ENCODE peak calls at places on chromosomes 11 and 22, in four cellular contexts. C is AG04450, G is tibial artery, I is mammary epithelial cell. Y is an unnamed sample.

GRCh38 chr11:70688142-70688541 is 289.8 kb downstream of the CTTN start:
- DNase-seq in G (no peak), C (no peak), I (no peak), Y (no peak)

GRCh38 chr11:72432347-72433287 is 1.7 kb downstream of the CLPB start:
- DNase-seq in G (no peak), C (no peak), I (no peak), Y (no peak)

GRCh38 chr22:24683671-24684070 is 80.7 kb downstream of the GGT1 start:
- DNase-seq in I (no peak), C (peak), G (no peak), Y (no peak)

GRCh38 chr22:35634981-35635540 is 13.2 kb upstream of the APOL6 start:
- DNase-seq in G (no peak), C (no peak), I (no peak), Y (no peak)

GRCh38 chr11:114243461-114244372 is 52.5 kb upstream of the NNMT start:
- DNase-seq in G (no peak), C (no peak), I (no peak), Y (no peak)

GRCh38 chr11:100769617-100770016 is 82.5 kb downstream of the ARHGAP42 start:
- DNase-seq in I (no peak), G (no peak), C (no peak), Y (no peak)

GRCh38 chr22:32721328-32722180 is 80.0 kb upstream of the TIMP3 start:
- DNase-seq in I (no peak), G (no peak), C (no peak), Y (no peak)

GRCh38 chr11:59212222-59212621 is 505 bp downstream of the MPEG1 start:
- DNase-seq in I (no peak), G (no peak), C (no peak), Y (no peak)

GRCh38 chr11:15171956-15172355 is 57.2 kb downstream of the INSC start:
- DNase-seq in I (no peak), G (no peak), C (no peak), Y (no peak)

GRCh38 chr11:64234840-64235379 is 526 bp downstream of the VEGFB start:
- DNase-seq in I (peak), G (peak), C (no peak), Y (no peak)

GRCh38 chr22:31945478-31945815 is 1.1 kb downstream of the YWHAH start:
- DNase-seq in C (no peak), I (no peak), G (no peak), Y (no peak)

GRCh38 chr22:33756508-33756949 is 163.7 kb downstream of the LARGE1 start:
- DNase-seq in C (no peak), I (no peak), G (no peak), Y (no peak)

GRCh38 chr11:119195680-119196079 is 10.4 kb downstream of the NHERF4 start:
- DNase-seq in G (no peak), I (peak), C (peak), Y (no peak)

GRCh38 chr11:8543278-8543677 is 50.8 kb downstream of the STK33 start:
- DNase-seq in G (no peak), I (no peak), C (no peak), Y (no peak)

GRCh38 chr22:37229805-37230672 is 14.0 kb downstream of the RAC2 start:
- DNase-seq in C (no peak), G (peak), I (peak), Y (no peak)

GRCh38 chr11:130796828-130797227 is 119.5 kb downstream of the SNX19 start:
- DNase-seq in I (no peak), C (no peak), G (no peak), Y (no peak)

GRCh38 chr11:44564198-44564597 is 1.3 kb upstream of the CD82 start:
- DNase-seq in C (no peak), G (no peak), I (peak), Y (no peak)

GRCh38 chr11:29534831-29535230 is 482.0 kb downstream of the KCNA4 start:
- DNase-seq in I (peak), G (no peak), C (no peak), Y (no peak)

GRCh38 chr11:83918471-83918870 is 632.3 kb upstream of the CCDC90B start:
- DNase-seq in I (no peak), G (peak), C (no peak), Y (no peak)

GRCh38 chr22:49103314-49104052 is 724.2 kb downstream of the BRD1 start:
- DNase-seq in C (no peak), G (no peak), I (no peak), Y (no peak)

GRCh38 chr11:1546077-1546535 is 26.0 kb downstream of the DUSP8 start:
- DNase-seq in I (no peak), G (no peak), C (no peak), Y (no peak)
- H3K4me3 ChIP-seq in I (no peak), G (no peak), C (no peak), Y (peak)

GRCh38 chr22:43826142-43827093 is 14.3 kb upstream of the EFCAB6 start:
- DNase-seq in C (no peak), I (peak), G (peak), Y (no peak)
- TF ChIP-seq CTCF in C (peak), I (peak), G (no peak), Y (no peak)

GRCh38 chr11:131910491-131911387 is 540.3 kb downstream of the NTM start:
- DNase-seq in I (peak), C (no peak), G (peak), Y (no peak)
- H3K27ac ChIP-seq in I (peak), C (peak), G (no peak), Y (no peak)

GRCh38 chr22:28142361-28142801 is 223.3 kb upstream of the PITPNB start:
- DNase-seq in C (peak), G (no peak), I (peak), Y (no peak)
- H3K4me3 ChIP-seq in C (no peak), G (no peak), I (no peak), Y (peak)

GRCh38 chr11:94563848-94564442 is 3.2 kb upstream of the PIWIL4 start:
- DNase-seq in G (no peak), C (no peak), I (no peak), Y (no peak)

GRCh38 chr11:94558932-94559331 is 8.2 kb upstream of the PIWIL4 start:
- DNase-seq in I (no peak), C (no peak), G (no peak), Y (no peak)

GRCh38 chr11:94567181-94567670 is at the start of gene PIWIL4:
- DNase-seq in G (no peak), I (no peak), C (no peak), Y (no peak)

GRCh38 chr11:94558468-94558867 is 8.7 kb upstream of the PIWIL4 start:
- DNase-seq in C (no peak), G (no peak), I (no peak), Y (no peak)

GRCh38 chr11:94563176-94563847 is 3.9 kb upstream of the PIWIL4 start:
- DNase-seq in C (peak), G (no peak), I (peak), Y (no peak)
- TF ChIP-seq CTCF in C (no peak), G (peak), I (peak), Y (no peak)

GRCh38 chr11:99419991-99420390 is 399.2 kb downstream of the CNTN5 start:
- DNase-seq in C (no peak), I (no peak), G (no peak), Y (no peak)
- H3K27ac ChIP-seq in C (no peak), I (no peak), G (no peak), Y (no peak)

DNA sequence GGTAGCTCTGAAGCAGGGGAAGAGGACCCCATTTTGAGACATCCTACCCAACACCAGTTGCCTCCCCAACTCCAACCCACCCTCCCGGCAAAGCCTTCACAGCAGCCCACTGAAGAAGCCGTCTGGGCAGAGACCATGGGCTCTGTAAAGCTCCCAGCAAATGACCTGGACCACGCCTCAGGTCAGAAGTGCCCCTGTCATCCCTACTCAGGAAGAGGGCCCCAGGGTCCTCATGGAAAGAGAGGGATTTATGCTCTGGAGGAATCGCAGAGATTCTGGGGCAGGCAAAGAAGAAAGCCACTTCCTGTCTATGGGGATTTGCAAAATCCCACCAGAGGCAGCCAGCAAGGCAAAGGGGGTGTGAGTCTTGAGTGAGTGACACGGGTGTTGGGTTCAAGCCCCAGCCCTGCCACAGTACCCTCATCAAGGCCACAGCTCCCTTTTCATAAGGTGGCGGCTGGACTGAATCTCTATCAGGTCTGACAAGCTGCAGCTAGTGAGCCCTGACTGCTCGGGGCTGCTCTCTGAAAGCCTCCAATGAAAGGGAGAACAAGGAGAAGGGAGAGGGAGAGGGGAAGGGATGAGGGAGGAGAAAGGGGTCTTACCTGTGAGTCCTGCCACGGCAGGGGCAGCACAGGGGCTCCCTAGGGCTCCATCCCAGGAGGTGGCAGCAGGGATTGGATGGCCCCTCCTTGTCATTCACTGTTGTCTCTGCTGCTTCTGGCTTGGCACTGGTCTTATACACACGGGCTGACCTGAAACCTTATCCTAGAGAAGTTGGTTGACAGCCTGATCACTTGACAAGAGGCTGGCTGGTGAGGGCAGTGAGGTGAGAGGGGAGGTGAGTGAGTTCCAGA is at the start of gene UCP3:
- DNase-seq in I (no peak), G (no peak), C (no peak), Y (peak)
- H3K4me3 ChIP-seq in I (no peak), G (no peak), C (no peak), Y (no peak)

GRCh38 chr22:19476023-19476422 is 3.0 kb downstream of the UFD1 start:
- DNase-seq in C (no peak), I (no peak), G (no peak), Y (no peak)

GRCh38 chr22:19470010-19470409 is 9.0 kb downstream of the UFD1 start:
- DNase-seq in C (no peak), G (no peak), I (no peak), Y (no peak)

GRCh38 chr22:19471572-19471971 is 7.4 kb downstream of the UFD1 start:
- DNase-seq in I (no peak), C (no peak), G (no peak), Y (no peak)

GRCh38 chr22:19472233-19472632 is 6.8 kb downstream of the UFD1 start:
- DNase-seq in I (no peak), C (no peak), G (no peak), Y (no peak)

DNA sequence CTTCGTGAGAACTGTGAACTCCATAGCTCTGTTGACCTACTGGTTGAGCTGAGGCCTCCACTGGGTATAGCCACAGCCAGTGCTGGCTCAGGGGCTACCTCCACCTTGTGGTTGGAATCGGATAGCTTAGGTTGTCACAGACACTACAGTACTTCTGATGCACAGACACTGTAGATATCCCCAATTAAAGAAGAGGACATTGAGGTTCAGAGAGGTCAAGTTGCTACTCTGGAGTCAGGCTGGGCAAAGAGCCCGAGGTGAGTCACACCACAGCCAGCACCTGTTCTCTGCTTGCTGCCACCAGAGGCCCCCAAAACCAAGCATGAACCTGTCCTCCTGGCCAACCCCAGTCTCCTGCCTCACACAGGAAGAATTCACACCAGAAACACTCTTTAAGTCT is 5.4 kb downstream of the UFD1 start:
- DNase-seq in G (no peak), C (no peak), I (no peak), Y (no peak)
- TF ChIP-seq CTCF in G (no peak), C (no peak), I (peak), Y (no peak)